ENCODE peak calls at places on chromosomes 16 and 17, in five cellular contexts. A is mammary epithelial cell, R is mesendoderm, F is heart left ventricle, Z is iPS DF 6.9. I is an unnamed sample. For H3K4me1, the result is how much of the 10 kb centered on the place peaks cover.

GRCh38 chr16:19242186-19242585 is 43.3 kb upstream of the CLEC19A start:
- DNase-seq in A (no peak), R (no peak), F (no peak), Z (no peak), I (no peak)

GRCh38 chr17:50916708-50917417 is 50.7 kb upstream of the TOB1 start:
- DNase-seq in A (no peak), R (no peak), F (peak), Z (no peak), I (no peak)

GRCh38 chr17:18921485-18921884 is 30.5 kb upstream of the SLC5A10 start:
- DNase-seq in A (no peak), R (no peak), F (no peak), Z (no peak), I (no peak)

GRCh38 chr16:11380836-11381235 is 35.6 kb downstream of the RMI2 start:
- DNase-seq in A (no peak), R (no peak), F (no peak), Z (no peak), I (no peak)

GRCh38 chr17:2899911-2900310 is 103.7 kb downstream of the RAP1GAP2 start:
- DNase-seq in A (no peak), R (no peak), F (no peak), Z (no peak), I (peak)

GRCh38 chr16:49462989-49463371 is 89.4 kb downstream of the C16orf78 start:
- DNase-seq in A (no peak), R (no peak), F (no peak), Z (no peak), I (no peak)

GRCh38 chr17:82244413-82245140 is 15.7 kb downstream of the SLC16A3 start:
- DNase-seq in A (no peak), R (no peak), F (no peak), Z (no peak), I (peak)

GRCh38 chr17:80063815-80064585 is 27.6 kb downstream of the CCDC40 start:
- DNase-seq in A (no peak), R (peak), F (peak), Z (no peak), I (peak)

GRCh38 chr16:24146523-24146922 is 109.6 kb upstream of the CACNG3 start:
- DNase-seq in A (no peak), R (peak), F (no peak), Z (no peak), I (no peak)

GRCh38 chr16:58025351-58026138 is at the start of gene MMP15:
- DNase-seq in A (peak), R (peak), F (peak), Z (peak), I (peak)

GRCh38 chr16:72722552-72722951 is 325.4 kb downstream of the ZFHX3 start:
- DNase-seq in A (no peak), R (peak), F (no peak), Z (peak), I (no peak)

GRCh38 chr17:38751144-38751802 is 1.3 kb upstream of the PSMB3 start:
- DNase-seq in A (peak), R (peak), F (no peak), Z (no peak), I (no peak)

GRCh38 chr17:69572747-69573146 is 158.2 kb downstream of the MAP2K6 start:
- DNase-seq in A (no peak), R (no peak), F (no peak), Z (no peak), I (no peak)

GRCh38 chr17:44314869-44315661 is 6.7 kb downstream of the RUNDC3A start:
- DNase-seq in A (peak), R (peak), F (no peak), Z (no peak), I (peak)

GRCh38 chr17:2366747-2367494 is 29.6 kb downstream of the SGSM2 start:
- DNase-seq in A (no peak), R (peak), F (peak), Z (peak), I (no peak)

DNA sequence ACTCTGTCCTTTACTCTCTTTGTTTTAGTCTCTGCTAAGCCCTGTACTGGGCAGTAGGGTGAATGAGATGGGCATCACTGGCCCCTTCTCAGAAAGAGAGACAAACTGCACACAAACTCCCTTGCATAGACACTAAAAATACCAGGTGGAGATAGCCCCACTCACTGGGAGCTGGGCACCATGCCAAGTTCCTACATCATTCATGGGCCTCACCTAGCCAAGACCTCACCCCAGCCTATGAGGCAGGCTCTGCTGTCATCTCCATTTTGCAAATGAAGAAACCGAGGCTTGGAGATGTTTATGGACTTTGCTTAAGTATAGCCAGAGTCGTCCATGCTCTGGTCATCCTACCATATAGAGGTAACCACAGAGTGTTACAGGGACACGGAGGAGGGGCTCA is 499.8 kb upstream of the CDH11 start:
- DNase-seq in A (no peak), R (no peak), F (no peak), Z (no peak), I (no peak)
- H3K4me1 ChIP-seq in A (under half), R (under half), F (under half), Z (under half), I (under half)

GRCh38 chr17:63775420-63775819 is 1.4 kb downstream of the DDX42 start:
- DNase-seq in A (no peak), R (peak), F (no peak), Z (no peak), I (no peak)

GRCh38 chr17:63774141-63774981 is at the start of gene DDX42:
- DNase-seq in A (no peak), R (peak), F (peak), Z (peak), I (peak)

GRCh38 chr17:63772801-63773271 is 561 bp downstream of the CCDC47 start:
- DNase-seq in A (peak), R (peak), F (no peak), Z (no peak), I (peak)

GRCh38 chr17:63773272-63774140 is at the start of gene CCDC47:
- DNase-seq in A (peak), R (peak), F (peak), Z (peak), I (peak)

GRCh38 chr17:63774982-63775290 is 966 bp downstream of the DDX42 start:
- DNase-seq in A (peak), R (peak), F (no peak), Z (no peak), I (no peak)
- H3K4me1 ChIP-seq in A (under half), R (under half), F (under half), Z (under half), I (under half)

GRCh38 chr17:77475012-77475976 is 334.5 kb downstream of the SEC14L1 start:
- DNase-seq in A (peak), R (no peak), F (no peak), Z (no peak), I (no peak)

GRCh38 chr17:77472837-77473214 is 332.1 kb downstream of the SEC14L1 start:
- DNase-seq in A (no peak), R (no peak), F (no peak), Z (no peak), I (no peak)

GRCh38 chr17:77471984-77472836 is 331.4 kb downstream of the SEC14L1 start:
- DNase-seq in A (peak), R (peak), F (no peak), Z (no peak), I (peak)

GRCh38 chr17:77474292-77474988 is 333.7 kb downstream of the SEC14L1 start:
- DNase-seq in A (no peak), R (peak), F (no peak), Z (no peak), I (no peak)

DNA sequence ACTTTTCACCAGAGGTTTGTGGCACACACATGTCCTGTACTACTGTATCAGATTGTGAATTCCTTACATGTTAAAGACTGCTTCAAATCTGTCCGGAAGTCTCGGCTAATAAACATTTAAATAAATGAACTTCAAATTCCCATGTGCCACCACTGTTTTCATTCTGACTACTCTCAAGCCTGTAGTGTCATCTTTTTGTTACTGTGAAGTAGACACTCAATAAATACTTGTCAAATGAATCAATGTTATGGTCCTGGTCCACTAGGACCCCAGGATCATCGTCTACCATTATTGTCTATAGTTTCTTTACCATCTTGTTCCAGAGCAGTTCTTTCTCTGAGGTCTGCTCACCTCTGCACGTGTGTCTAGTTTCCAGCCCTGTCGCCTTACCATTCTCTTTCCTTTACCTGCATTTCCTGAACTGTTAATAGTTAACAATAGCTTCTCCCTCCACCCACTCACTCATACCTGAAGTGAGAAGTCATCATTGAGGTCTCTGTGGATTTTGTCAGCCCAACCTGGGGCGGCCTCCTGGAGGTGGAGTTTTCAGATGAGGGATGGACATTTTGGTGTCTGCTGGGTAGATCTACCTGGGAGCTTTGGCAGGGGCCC is 333.0 kb downstream of the SEC14L1 start:
- DNase-seq in A (peak), R (peak), F (no peak), Z (no peak), I (no peak)
- H3K4me1 ChIP-seq in A (half or more), R (under half), F (half or more), Z (under half), I (half or more)

GRCh38 chr17:78925234-78925633 is at the start of gene TIMP2:
- DNase-seq in A (no peak), R (peak), F (peak), Z (no peak), I (peak)
- H3K4me1 ChIP-seq in A (under half), R (under half), F (under half), Z (under half), I (under half)

GRCh38 chr16:28162326-28162877 is 49.4 kb downstream of the XPO6 start:
- DNase-seq in A (no peak), R (no peak), F (no peak), Z (no peak), I (no peak)

GRCh38 chr16:28165549-28166046 is 46.2 kb downstream of the XPO6 start:
- DNase-seq in A (no peak), R (no peak), F (no peak), Z (no peak), I (no peak)

GRCh38 chr16:28166394-28167208 is 45.2 kb downstream of the XPO6 start:
- DNase-seq in A (peak), R (peak), F (no peak), Z (no peak), I (no peak)

GRCh38 chr16:28161626-28162025 is 50.1 kb downstream of the XPO6 start:
- DNase-seq in A (no peak), R (no peak), F (no peak), Z (no peak), I (no peak)

DNA sequence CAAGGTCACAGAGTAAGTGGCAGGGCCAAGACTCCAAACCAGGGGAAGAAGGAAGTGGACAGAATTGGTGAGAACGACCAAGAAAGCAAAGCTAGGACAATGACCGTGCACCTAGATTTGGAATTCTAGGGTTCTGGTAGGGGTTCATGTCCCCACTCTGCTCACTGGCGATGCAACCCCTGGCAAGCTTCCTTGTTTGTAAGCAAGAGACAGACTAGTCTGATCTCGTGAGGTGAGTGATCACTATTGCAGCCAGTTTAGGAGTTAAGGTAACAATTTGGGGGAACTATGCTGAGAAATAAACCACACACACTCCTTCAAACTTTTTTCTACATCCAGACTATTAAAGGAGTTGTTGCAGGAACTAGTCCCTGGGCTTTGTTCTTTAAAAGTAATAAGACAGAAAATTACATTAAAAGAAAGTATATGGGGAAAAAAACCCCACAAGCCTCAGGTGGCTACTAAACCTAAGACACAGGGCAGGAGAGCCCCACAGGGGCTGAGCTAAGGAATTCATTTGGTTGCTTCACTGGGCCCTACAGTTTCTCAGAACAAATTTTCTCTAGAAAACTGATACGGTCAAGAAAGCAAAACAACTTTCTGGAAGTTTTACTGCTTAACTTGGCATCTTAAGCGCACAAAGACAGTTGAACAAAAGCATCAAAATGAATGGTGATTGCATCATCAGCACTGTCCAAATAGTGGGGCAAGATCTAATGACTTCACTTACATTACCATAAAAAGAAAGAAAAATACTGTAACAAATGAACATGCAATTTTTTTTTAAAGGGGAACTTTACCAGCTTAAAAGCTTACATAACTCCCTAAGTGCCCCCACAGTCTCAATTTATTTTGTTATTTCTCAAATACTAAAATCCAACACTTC is 47.8 kb downstream of the XPO6 start:
- DNase-seq in A (no peak), R (peak), F (no peak), Z (no peak), I (no peak)
- H3K4me1 ChIP-seq in A (under half), R (under half), F (under half), Z (under half), I (under half)

GRCh38 chr17:4332296-4332970 is 34.0 kb downstream of the UBE2G1 start:
- DNase-seq in A (peak), R (peak), F (no peak), Z (no peak), I (no peak)

GRCh38 chr17:4334332-4334731 is 32.1 kb downstream of the UBE2G1 start:
- DNase-seq in A (no peak), R (no peak), F (no peak), Z (no peak), I (no peak)

GRCh38 chr17:4329838-4330237 is 36.6 kb downstream of the UBE2G1 start:
- DNase-seq in A (peak), R (peak), F (no peak), Z (no peak), I (no peak)

GRCh38 chr17:4333041-4333440 is 33.4 kb downstream of the UBE2G1 start:
- DNase-seq in A (no peak), R (no peak), F (no peak), Z (no peak), I (no peak)

GRCh38 chr17:4331614-4332013 is 34.9 kb downstream of the UBE2G1 start:
- DNase-seq in A (no peak), R (no peak), F (no peak), Z (no peak), I (no peak)
- H3K4me1 ChIP-seq in A (under half), R (under half), F (under half), Z (under half), I (half or more)

DNA sequence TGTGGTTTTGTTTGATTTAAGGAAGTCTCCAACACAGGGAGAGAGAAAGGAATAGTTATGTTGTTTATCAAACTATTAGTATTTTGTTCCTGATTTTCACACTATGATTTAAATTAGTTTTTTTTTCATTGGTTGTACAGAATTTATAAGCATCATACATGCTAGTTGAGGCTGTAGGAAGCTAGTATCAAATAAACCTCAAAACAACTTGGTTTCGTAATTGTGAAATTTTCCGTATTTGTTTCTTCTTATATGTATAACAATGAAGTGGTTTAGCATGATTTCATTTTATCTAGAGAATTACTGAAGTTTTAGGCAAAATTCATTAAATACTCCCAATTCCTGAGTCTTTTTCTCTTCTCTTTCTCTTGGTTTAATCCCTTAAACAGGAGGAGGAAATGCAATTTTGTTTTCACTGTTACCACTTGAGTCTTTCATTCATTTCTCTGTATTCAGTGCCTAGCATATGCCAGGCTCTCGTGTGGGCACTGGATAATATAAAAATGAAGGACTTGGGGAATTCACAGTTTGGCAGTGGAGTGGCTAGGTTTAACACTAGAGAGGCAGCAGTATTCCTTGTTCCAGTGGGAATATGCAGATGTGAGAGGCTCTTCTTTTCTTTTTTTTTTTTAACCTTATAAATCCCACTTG is 1.8 kb downstream of the CYLD start:
- DNase-seq in A (no peak), R (no peak), F (no peak), Z (no peak), I (no peak)
- H3K4me1 ChIP-seq in A (under half), R (under half), F (under half), Z (under half), I (half or more)

GRCh38 chr16:78340590-78340989 is 241.1 kb downstream of the WWOX start:
- DNase-seq in A (no peak), R (no peak), F (no peak), Z (no peak), I (no peak)
- H3K4me1 ChIP-seq in A (under half), R (under half), F (under half), Z (under half), I (under half)

I was measured in transverse colon.